ENCODE peak calls at places on chromosome 20, in five cellular contexts. G is fibroblast of gingiva, O is IMR-90, N is right atrium auricular region, K is lower lobe of right lung. Y is an unnamed sample.

GRCh38 chr20:59748555-59749292 is 144.4 kb downstream of the PHACTR3 start:
- DNase-seq in G (peak), O (peak), N (no peak), K (no peak), Y (no peak)

GRCh38 chr20:58557713-58558335 is 42.6 kb upstream of the APCDD1L start:
- DNase-seq in G (no peak), O (peak), N (no peak), K (no peak), Y (no peak)

GRCh38 chr20:41996951-41997350 is 378.8 kb upstream of the CHD6 start:
- DNase-seq in G (no peak), O (no peak), N (no peak), K (no peak), Y (no peak)

GRCh38 chr20:43560974-43561373 is 2.1 kb downstream of the SGK2 start:
- DNase-seq in G (no peak), O (no peak), N (no peak), K (no peak), Y (no peak)

GRCh38 chr20:33852971-33853813 is 42.0 kb downstream of the CHMP4B start:
- DNase-seq in G (no peak), O (no peak), N (no peak), K (no peak), Y (no peak)

GRCh38 chr20:8805737-8806442 is 263.0 kb upstream of the PLCB4 start:
- DNase-seq in G (no peak), O (no peak), N (no peak), K (no peak), Y (no peak)

GRCh38 chr20:1267161-1267560 is 1.1 kb downstream of the SNPH start:
- DNase-seq in G (no peak), O (no peak), N (no peak), K (no peak), Y (no peak)

GRCh38 chr20:56928007-56928406 is 298.9 kb downstream of the TFAP2C start:
- DNase-seq in G (no peak), O (no peak), N (no peak), K (no peak), Y (no peak)

GRCh38 chr20:47099749-47100515 is 205.3 kb downstream of the EYA2 start:
- DNase-seq in G (peak), O (peak), N (no peak), K (no peak), Y (no peak)

GRCh38 chr20:19875746-19876145 is 117.7 kb downstream of the RIN2 start:
- DNase-seq in G (no peak), O (no peak), N (no peak), K (no peak), Y (no peak)

GRCh38 chr20:62356948-62357667 is 10.0 kb downstream of the LAMA5 start:
- DNase-seq in G (peak), O (peak), N (no peak), K (no peak), Y (no peak)

GRCh38 chr20:18577942-18578341 is 9.9 kb upstream of the DTD1 start:
- DNase-seq in G (no peak), O (no peak), N (no peak), K (no peak), Y (no peak)

GRCh38 chr20:23654005-23654404 is 16.2 kb upstream of the CST3 start:
- DNase-seq in G (no peak), O (no peak), N (no peak), K (no peak), Y (no peak)